ENCODE peak calls at places on chromosomes 4 and X, in ten cellular contexts. T is endothelial cell, N is foreskin fibroblast, O is Calu3, G is IMR-90, Q is adrenal gland, C is HCT116, H is osteoblast, D is mammary epithelial cell, F is AG09319. L is an unnamed sample.

GRCh38 chr4:118141240-118141639 is 107.0 kb downstream of the NDST3 start:
- DNase-seq in T (no peak), N (no peak), O (no peak), G (no peak), Q (no peak), C (no peak), H (no peak), D (no peak), F (no peak), L (no peak)

GRCh38 chr4:186727977-186728519 is 4.4 kb upstream of the FAT1 start:
- DNase-seq in T (peak; percentile 15), N (peak; percentile 38), O (peak; percentile 55), G (no peak), Q (no peak), C (peak; percentile 63), H (no peak), D (peak; percentile 63), F (no peak), L (no peak)

GRCh38 chr4:76449824-76450223 is 14.8 kb downstream of the SHROOM3 start:
- DNase-seq in T (no peak), N (no peak), O (no peak), G (no peak), Q (no peak), C (no peak), H (peak; percentile 34), D (peak; percentile 20), F (no peak), L (no peak)

GRCh38 chrX:71492086-71493065 is 40.5 kb upstream of the OGT start:
- DNase-seq in T (no peak), N (peak; percentile 60), O (peak; percentile 40), G (peak; percentile 26), Q (peak; percentile 52), C (no peak), H (peak; percentile 74), D (peak; percentile 14), F (no peak), L (peak; percentile 60)

GRCh38 chr4:25144870-25145481 is 15.3 kb downstream of the SEPSECS start:
- DNase-seq in T (no peak), N (peak; percentile 52), O (no peak), G (peak; percentile 21), Q (no peak), C (peak; percentile 24), H (no peak), D (no peak), F (no peak), L (peak; percentile 34)

GRCh38 chrX:25084446-25084845 is 68.7 kb upstream of the ARX start:
- DNase-seq in T (no peak), N (no peak), O (no peak), G (no peak), Q (no peak), C (no peak), H (no peak), D (no peak), F (no peak), L (no peak)

GRCh38 chrX:129634541-129634940 is 20.2 kb downstream of the APLN start:
- DNase-seq in T (no peak), N (no peak), O (no peak), G (no peak), Q (no peak), C (no peak), H (no peak), D (no peak), F (no peak), L (no peak)

GRCh38 chr4:125044886-125045285 is 269.9 kb upstream of the FAT4 start:
- DNase-seq in T (no peak), N (no peak), O (no peak), G (no peak), Q (no peak), C (no peak), H (no peak), D (no peak), F (no peak), L (no peak)

GRCh38 chr4:2788101-2788500 is 4.8 kb upstream of the SH3BP2 start:
- DNase-seq in T (no peak), N (no peak), O (no peak), G (no peak), Q (no peak), C (no peak), H (peak; percentile 49), D (no peak), F (no peak), L (no peak)

GRCh38 chrX:68504237-68504636 is 5.4 kb downstream of the YIPF6 start:
- DNase-seq in T (no peak), N (peak; percentile 23), O (no peak), G (peak; percentile 93), Q (no peak), C (no peak), H (peak; percentile 8), D (peak; percentile 68), F (no peak), L (peak; percentile 18)

GRCh38 chrX:53039239-53039638 is 9.3 kb upstream of the GPR173 start:
- DNase-seq in T (no peak), N (no peak), O (no peak), G (no peak), Q (no peak), C (no peak), H (no peak), D (no peak), F (no peak), L (no peak)

GRCh38 chr4:100169796-100170485 is 20.3 kb downstream of the DDIT4L start:
- DNase-seq in T (no peak), N (peak; percentile 31), O (no peak), G (peak; percentile 32), Q (no peak), C (no peak), H (no peak), D (no peak), F (no peak), L (no peak)

GRCh38 chr4:72820107-72820506 is 249.4 kb downstream of the COX18 start:
- DNase-seq in T (no peak), N (no peak), O (no peak), G (no peak), Q (no peak), C (no peak), H (no peak), D (no peak), F (no peak), L (no peak)

GRCh38 chr4:7236847-7237246 is 44.5 kb downstream of the SORCS2 start:
- DNase-seq in T (no peak), N (peak; percentile 33), O (no peak), G (peak; percentile 20), Q (no peak), C (no peak), H (no peak), D (no peak), F (no peak), L (no peak)

GRCh38 chr4:140286503-140286902 is 86.9 kb upstream of the SCOC start:
- DNase-seq in T (no peak), N (peak; percentile 86), O (no peak), G (no peak), Q (peak; percentile 92), C (no peak), H (peak; percentile 15), D (no peak), F (peak; percentile 69), L (no peak)

DNA sequence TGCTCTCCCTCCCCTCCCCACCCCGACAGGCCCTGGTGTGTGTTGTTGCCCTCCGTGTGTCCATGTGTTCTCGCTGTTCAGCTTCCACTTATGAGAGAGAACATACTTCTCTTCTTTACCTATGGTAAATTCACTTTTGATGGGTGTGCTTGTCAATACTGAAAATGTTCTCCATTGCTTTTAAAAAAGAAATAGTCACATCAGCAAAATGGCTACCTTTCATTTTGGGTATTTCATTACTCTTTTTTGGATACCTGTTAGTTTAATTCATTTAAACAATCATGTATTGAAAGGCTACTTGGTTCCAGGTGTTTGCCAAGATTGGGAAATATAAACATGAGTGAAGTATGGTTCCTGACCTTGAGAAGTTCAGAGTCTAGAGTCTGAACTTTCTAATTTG is 107.4 kb upstream of the PITX2 start:
- DNase-seq in T (no peak), N (no peak), O (no peak), G (no peak), Q (no peak), C (no peak), H (no peak), D (no peak), F (no peak), L (no peak)
- TF ChIP-seq CTCF in T (no peak), N (no peak), O (no peak), G (no peak), Q (no peak), C (no peak), H (no peak), D (no peak), F (no peak), L (no peak)

GRCh38 chr4:150960079-150960478 is 55.0 kb downstream of the LRBA start:
- DNase-seq in T (no peak), N (peak; percentile 54), O (peak; percentile 10), G (peak; percentile 37), Q (peak; percentile 25), C (no peak), H (peak; percentile 82), D (peak; percentile 33), F (no peak), L (no peak)
- TF ChIP-seq CTCF in T (no peak), N (peak; percentile 55), O (peak; percentile 25), G (peak; percentile 44), Q (peak; percentile 31), C (peak; percentile 56), H (peak; percentile 72), D (peak; percentile 77), F (peak; percentile 61), L (no peak)

GRCh38 chr4:120870279-120870673 is 52.2 kb downstream of the PRDM5 start:
- DNase-seq in T (no peak), N (no peak), O (peak; percentile 6), G (no peak), Q (no peak), C (no peak), H (no peak), D (no peak), F (no peak), L (no peak)
- TF ChIP-seq CTCF in T (no peak), N (no peak), O (no peak), G (no peak), Q (no peak), C (peak; percentile 51), H (no peak), D (no peak), F (no peak), L (no peak)

GRCh38 chr4:170111546-170111945 is 21.8 kb upstream of the AADAT start:
- DNase-seq in T (no peak), N (no peak), O (no peak), G (no peak), Q (no peak), C (no peak), H (no peak), D (no peak), F (no peak), L (no peak)

GRCh38 chr4:170106899-170107298 is 17.1 kb upstream of the AADAT start:
- DNase-seq in T (no peak), N (no peak), O (no peak), G (no peak), Q (no peak), C (no peak), H (no peak), D (no peak), F (no peak), L (no peak)

GRCh38 chr4:170111100-170111499 is 21.3 kb upstream of the AADAT start:
- DNase-seq in T (no peak), N (no peak), O (no peak), G (no peak), Q (no peak), C (no peak), H (no peak), D (no peak), F (no peak), L (no peak)

GRCh38 chr4:170109586-170110289 is 20.0 kb upstream of the AADAT start:
- DNase-seq in T (no peak), N (peak; percentile 84), O (no peak), G (no peak), Q (no peak), C (no peak), H (no peak), D (peak; percentile 20), F (peak; percentile 68), L (no peak)

GRCh38 chr4:170110290-170110672 is 20.5 kb upstream of the AADAT start:
- DNase-seq in T (no peak), N (no peak), O (no peak), G (no peak), Q (no peak), C (no peak), H (no peak), D (no peak), F (no peak), L (no peak)
- TF ChIP-seq CTCF in T (no peak), N (no peak), O (no peak), G (no peak), Q (no peak), C (no peak), H (no peak), D (no peak), F (no peak), L (no peak)

L was measured in GM13976.